ENCODE peak calls at places on chromosomes 4 and X, in four cellular contexts. S, G, U and D are unnamed samples.

GRCh38 chrX:2351321-2351720 is 149.5 kb downstream of the DHRSX start:
- DNase-seq in S (peak; percentile 69), G (peak; percentile 67), U (no peak), D (no peak)

GRCh38 chr4:155495572-155496293 is 119.0 kb upstream of the MAP9 start:
- DNase-seq in S (no peak), G (no peak), U (no peak), D (no peak)

GRCh38 chr4:76883147-76883546 is 14.8 kb downstream of the SOWAHB start:
- DNase-seq in S (no peak), G (no peak), U (no peak), D (peak; percentile 7)

GRCh38 chr4:37604464-37604863 is 81.7 kb downstream of the RELL1 start:
- DNase-seq in S (peak; percentile 16), G (peak; percentile 45), U (no peak), D (no peak)

GRCh38 chr4:184279496-184280082 is 61.9 kb upstream of the ENPP6 start:
- DNase-seq in S (no peak), G (no peak), U (no peak), D (no peak)

GRCh38 chrX:139204903-139205667 is 325.5 kb upstream of the F9 start:
- DNase-seq in S (no peak), G (peak; percentile 29), U (no peak), D (no peak)

GRCh38 chr4:119135721-119136121 is at the start of gene MYOZ2:
- DNase-seq in S (no peak), G (peak; percentile 18), U (no peak), D (no peak)

GRCh38 chrX:39318497-39319343 is 517.5 kb downstream of the MID1IP1 start:
- DNase-seq in S (no peak), G (no peak), U (no peak), D (no peak)

GRCh38 chr4:2797545-2798305 is 4.8 kb downstream of the SH3BP2 start:
- DNase-seq in S (no peak), G (no peak), U (peak; percentile 36), D (no peak)

GRCh38 chr4:184459413-184459812 is 14.9 kb downstream of the IRF2 start:
- DNase-seq in S (no peak), G (peak; percentile 38), U (no peak), D (no peak)

GRCh38 chr4:7411896-7412585 is 22.7 kb downstream of the PSAPL1 start:
- DNase-seq in S (no peak), G (no peak), U (no peak), D (no peak)

GRCh38 chrX:131262738-131263679 is 26.1 kb downstream of the IGSF1 start:
- DNase-seq in S (no peak), G (no peak), U (no peak), D (no peak)

GRCh38 chrX:138504254-138504653 is 207.3 kb downstream of the FGF13 start:
- DNase-seq in S (no peak), G (no peak), U (no peak), D (no peak)

GRCh38 chrX:132433551-132433950 is 55.3 kb downstream of the MBNL3 start:
- DNase-seq in S (no peak), G (no peak), U (no peak), D (no peak)

GRCh38 chr4:8236141-8236919 is 33.2 kb upstream of the HTRA3 start:
- DNase-seq in S (no peak), G (no peak), U (no peak), D (no peak)

GRCh38 chr4:2417196-2417764 is 1.2 kb downstream of the ZFYVE28 start:
- DNase-seq in S (no peak), G (peak; percentile 32), U (no peak), D (no peak)

GRCh38 chrX:5051831-5052491 is 1176.7 kb downstream of the NLGN4X start:
- DNase-seq in S (no peak), G (peak; percentile 0), U (no peak), D (no peak)

GRCh38 chr4:114087596-114088230 is 108.3 kb upstream of the ARSJ start:
- DNase-seq in S (peak; percentile 59), G (peak; percentile 29), U (no peak), D (no peak)

GRCh38 chr4:44016582-44017421 is 431.8 kb downstream of the KCTD8 start:
- DNase-seq in S (no peak), G (peak; percentile 2), U (no peak), D (no peak)

GRCh38 chr4:142815834-142816233 is 30.3 kb downstream of the INPP4B start:
- DNase-seq in S (peak; percentile 57), G (peak; percentile 40), U (no peak), D (no peak)

GRCh38 chrX:80388206-80388605 is 32.0 kb upstream of the TENT5D start:
- DNase-seq in S (no peak), G (no peak), U (no peak), D (no peak)

GRCh38 chrX:68433155-68433980 is at the start of gene OPHN1:
- DNase-seq in S (no peak), G (peak; percentile 64), U (no peak), D (peak; percentile 37)

GRCh38 chr4:13289391-13289790 is 194.7 kb downstream of the RAB28 start:
- DNase-seq in S (no peak), G (no peak), U (no peak), D (no peak)

GRCh38 chrX:129696463-129697155 is 41.9 kb upstream of the APLN start:
- DNase-seq in S (no peak), G (no peak), U (no peak), D (no peak)